ENCODE peak calls at places on chromosomes 11 and 22, in four cellular contexts. X, U, N and Q are unnamed samples.
A peak's percentile ranks its signal among the peaks of the same experiment; 100 is the strongest.

GRCh38 chr11:33970984-33971466 is 79.1 kb upstream of the LMO2 start:
- DNase-seq in X (peak; percentile 4), U (peak; percentile 79), N (peak; percentile 71), Q (peak; percentile 81)

GRCh38 chr22:23402275-23403151 is 177.6 kb downstream of the IGLL1 start:
- DNase-seq in X (no peak), U (peak; percentile 56), N (peak; percentile 91), Q (peak; percentile 88)

GRCh38 chr11:70281114-70281729 is 10.7 kb downstream of the PPFIA1 start:
- DNase-seq in X (peak; percentile 37), U (peak; percentile 74), N (no peak), Q (no peak)

GRCh38 chr11:45388472-45388871 is 102.3 kb upstream of the SYT13 start:
- DNase-seq in X (no peak), U (peak; percentile 62), N (no peak), Q (no peak)

GRCh38 chr11:47726878-47727514 is 11.8 kb upstream of the AGBL2 start:
- DNase-seq in X (no peak), U (no peak), N (no peak), Q (no peak)

GRCh38 chr11:59208956-59209355 is 3.8 kb downstream of the MPEG1 start:
- DNase-seq in X (no peak), U (no peak), N (no peak), Q (no peak)

GRCh38 chr11:116709970-116710369 is 62.8 kb downstream of the BUD13 start:
- DNase-seq in X (no peak), U (no peak), N (no peak), Q (peak; percentile 66)

GRCh38 chr11:71476926-71477636 is 24.1 kb downstream of the NADSYN1 start:
- DNase-seq in X (no peak), U (no peak), N (no peak), Q (no peak)

GRCh38 chr11:36012410-36012809 is 68.5 kb downstream of the LDLRAD3 start:
- DNase-seq in X (no peak), U (peak; percentile 55), N (no peak), Q (no peak)

GRCh38 chr11:65362966-65363365 is 8.4 kb downstream of the TIGD3 start:
- DNase-seq in X (no peak), U (no peak), N (no peak), Q (no peak)

GRCh38 chr11:129855086-129855485 is 39.4 kb downstream of the TMEM45B start:
- DNase-seq in X (no peak), U (no peak), N (no peak), Q (no peak)

GRCh38 chr11:125091247-125091876 is 20.1 kb downstream of the TMEM218 start:
- DNase-seq in X (no peak), U (peak; percentile 86), N (peak; percentile 81), Q (peak; percentile 87)